ENCODE peak calls at places on chromosomes 5 and 9, in six cellular contexts. M, V, J, E, D and Z are unnamed samples.

GRCh38 chr5:96893342-96893741 is 17.0 kb downstream of the ERAP2 start:
- DNase-seq in D (no peak), J (peak), V (no peak), M (peak), E (no peak), Z (no peak)

GRCh38 chr9:79221084-79221483 is 350.7 kb upstream of the TLE4 start:
- DNase-seq in V (no peak), D (no peak), E (no peak), J (peak), M (peak), Z (no peak)

GRCh38 chr5:43560128-43560527 is 3.3 kb upstream of the PAIP1 start:
- DNase-seq in V (no peak), M (peak), D (no peak), E (no peak), J (no peak), Z (no peak)

GRCh38 chr9:133119461-133120342 is 1.3 kb downstream of the RALGDS start:
- DNase-seq in J (no peak), D (no peak), M (no peak), V (no peak), E (no peak), Z (no peak)

GRCh38 chr9:36566813-36567217 is 5.9 kb upstream of the MELK start:
- DNase-seq in J (no peak), E (no peak), M (peak), D (peak), V (no peak), Z (no peak)

GRCh38 chr5:96807099-96807654 is 568 bp downstream of the ERAP1 start:
- DNase-seq in M (peak), E (no peak), D (peak), J (no peak), V (peak), Z (no peak)

GRCh38 chr5:39108987-39109386 is 34.8 kb upstream of the RICTOR start:
- DNase-seq in J (no peak), M (no peak), E (no peak), D (no peak), V (no peak), Z (no peak)

GRCh38 chr9:93035821-93036351 is 22.6 kb upstream of the SUSD3 start:
- DNase-seq in E (no peak), M (no peak), D (no peak), V (no peak), J (no peak), Z (no peak)

GRCh38 chr5:45507174-45507573 is 189.0 kb downstream of the HCN1 start:
- DNase-seq in E (no peak), V (peak), D (no peak), J (no peak), M (peak), Z (no peak)

GRCh38 chr9:128614728-128615127 is 41.9 kb downstream of the DYNC2I2 start:
- DNase-seq in E (no peak), D (no peak), J (no peak), M (no peak), V (no peak), Z (no peak)

GRCh38 chr5:81963544-81963943 is 8.3 kb upstream of the ATG10 start:
- DNase-seq in V (no peak), E (no peak), J (no peak), D (no peak), M (no peak), Z (no peak)

GRCh38 chr9:115786321-115786720 is 367.3 kb upstream of the PAPPA start:
- DNase-seq in E (no peak), V (no peak), M (no peak), J (no peak), D (no peak), Z (no peak)

GRCh38 chr9:94799578-94800264 is 73.2 kb downstream of the AOPEP start:
- DNase-seq in D (no peak), J (no peak), M (peak), E (no peak), V (no peak), Z (no peak)

GRCh38 chr9:123933401-123933800 is 3.5 kb upstream of the DENND1A start:
- DNase-seq in D (no peak), E (no peak), M (peak), V (no peak), J (peak), Z (no peak)

GRCh38 chr5:56815657-56816545 is 552 bp downstream of the MAP3K1 start:
- DNase-seq in M (peak), J (no peak), E (peak), D (no peak), V (no peak), Z (no peak)

GRCh38 chr9:131747352-131747751 is 7.5 kb upstream of the RAPGEF1 start:
- DNase-seq in M (peak), J (no peak), D (no peak), E (no peak), V (peak), Z (no peak)